ENCODE peak calls at places on chromosomes 11 and 22, in four cellular contexts. F is DND-41, I is body of pancreas, M is HCT116. O is an unnamed sample.

GRCh38 chr22:42401562-42402334 is 30.5 kb downstream of the NFAM1 start:
- DNase-seq in M (no peak), F (no peak), I (no peak), O (no peak)

GRCh38 chr11:10323793-10324170 is 18.9 kb downstream of the ADM start:
- DNase-seq in I (no peak), M (no peak), F (no peak), O (no peak)

GRCh38 chr11:131033151-131033651 is 116.9 kb upstream of the SNX19 start:
- DNase-seq in I (no peak), F (no peak), M (peak; percentile 12), O (no peak)

GRCh38 chr11:9160166-9160565 is 68.8 kb upstream of the SCUBE2 start:
- DNase-seq in I (no peak), M (no peak), F (no peak), O (no peak)

GRCh38 chr11:28090052-28090749 is 17.8 kb downstream of the KIF18A start:
- DNase-seq in I (no peak), F (no peak), M (no peak), O (no peak)

GRCh38 chr11:2250041-2250440 is 20.3 kb downstream of the ASCL2 start:
- DNase-seq in F (no peak), I (no peak), M (no peak), O (no peak)

GRCh38 chr11:108199446-108200321 is 22.8 kb downstream of the NPAT start:
- DNase-seq in F (no peak), I (no peak), M (no peak), O (no peak)

GRCh38 chr11:261624-262023 is 16.6 kb upstream of the NLRP6 start:
- DNase-seq in I (no peak), M (no peak), F (no peak), O (no peak)

GRCh38 chr22:46522743-46523300 is 14.6 kb downstream of the CELSR1 start:
- DNase-seq in I (no peak), F (no peak), M (no peak), O (no peak)

GRCh38 chr11:66886671-66887221 is 29.9 kb downstream of the LRFN4 start:
- DNase-seq in I (no peak), F (no peak), M (peak; percentile 51), O (no peak)

GRCh38 chr22:46233231-46233630 is 16.9 kb downstream of the CDPF1 start:
- DNase-seq in F (peak; percentile 59), I (peak; percentile 69), M (no peak), O (no peak)

GRCh38 chr11:111361874-111362273 is 17.2 kb downstream of the POU2AF1 start:
- DNase-seq in M (no peak), F (no peak), I (no peak), O (no peak)

GRCh38 chr11:95585752-95586077 is 203.9 kb downstream of the FAM76B start:
- DNase-seq in I (no peak), F (no peak), M (no peak), O (no peak)

GRCh38 chr22:28015056-28015445 is 96.0 kb upstream of the PITPNB start:
- DNase-seq in F (no peak), M (no peak), I (no peak), O (no peak)

GRCh38 chr22:47029244-47030001 is 267.0 kb downstream of the TBC1D22A start:
- DNase-seq in F (no peak), M (no peak), I (no peak), O (no peak)

GRCh38 chr22:36999463-36999862 is 19.8 kb downstream of the TST start:
- DNase-seq in F (no peak), M (peak; percentile 37), I (no peak), O (no peak)

GRCh38 chr11:43947003-43947500 is 4.6 kb downstream of the C11orf96 start:
- DNase-seq in I (no peak), F (no peak), M (peak; percentile 19), O (no peak)

GRCh38 chr11:101721270-101721669 is 137.5 kb upstream of the TRPC6 start:
- DNase-seq in M (no peak), F (no peak), I (no peak), O (no peak)

GRCh38 chr11:57566035-57566504 is 1.4 kb downstream of the UBE2L6 start:
- DNase-seq in F (peak; percentile 55), M (no peak), I (no peak), O (peak; percentile 46)

GRCh38 chr11:70500076-70500847 is 101.9 kb downstream of the CTTN start:
- DNase-seq in F (no peak), M (no peak), I (no peak), O (no peak)

GRCh38 chr22:21754523-21755128 is 19.0 kb upstream of the YPEL1 start:
- DNase-seq in F (no peak), I (no peak), M (no peak), O (no peak)

GRCh38 chr11:1293619-1294015 is 15.8 kb downstream of the TOLLIP start:
- DNase-seq in F (no peak), I (peak; percentile 59), M (no peak), O (no peak)

GRCh38 chr22:23401111-23401909 is 178.8 kb downstream of the IGLL1 start:
- DNase-seq in I (no peak), M (no peak), F (no peak), O (no peak)

GRCh38 chr11:2789331-2789730 is 89.5 kb upstream of the KCNQ1OT1 start:
- DNase-seq in M (no peak), F (no peak), I (no peak), O (no peak)

GRCh38 chr11:16612801-16613400 is 125.5 kb upstream of the C11orf58 start:
- DNase-seq in M (no peak), I (no peak), F (no peak), O (no peak)

GRCh38 chr11:64659417-64660144 is 63.4 kb downstream of the NRXN2 start:
- DNase-seq in M (peak; percentile 81), I (no peak), F (no peak), O (no peak)

GRCh38 chr11:64660706-64661105 is 62.3 kb downstream of the NRXN2 start:
- DNase-seq in F (no peak), I (no peak), M (no peak), O (no peak)

GRCh38 chr11:64661146-64661545 is 61.9 kb downstream of the NRXN2 start:
- DNase-seq in M (no peak), I (no peak), F (no peak), O (no peak)

GRCh38 chr11:64661622-64662021 is 61.4 kb downstream of the NRXN2 start:
- DNase-seq in M (no peak), I (no peak), F (no peak), O (no peak)

DNA sequence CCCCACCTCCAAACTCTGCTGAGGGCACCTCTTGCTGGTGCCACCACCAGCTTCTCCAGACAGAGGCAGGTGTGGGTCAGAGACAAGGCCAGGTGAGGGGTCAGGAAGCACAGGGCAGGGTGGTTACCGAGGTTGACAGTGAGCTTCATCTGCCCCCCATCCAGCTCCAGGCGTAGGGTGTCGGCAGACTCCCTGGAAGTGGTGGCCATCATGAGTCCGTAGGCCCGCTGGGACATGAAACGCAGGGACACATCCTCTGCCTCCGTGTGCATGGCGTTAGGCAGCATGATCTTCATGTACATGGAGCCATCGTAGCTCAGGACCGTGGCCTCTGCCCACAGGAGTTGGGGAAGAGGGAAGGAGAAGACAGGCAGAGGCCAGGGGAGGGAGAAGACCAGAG is 62.8 kb downstream of the NRXN2 start:
- DNase-seq in I (no peak), F (no peak), M (no peak), O (no peak)
- H3K4me3 ChIP-seq in I (no peak overlapping the region), F (no peak overlapping the region), M (no peak overlapping the region), O (no peak overlapping the region)

DNA sequence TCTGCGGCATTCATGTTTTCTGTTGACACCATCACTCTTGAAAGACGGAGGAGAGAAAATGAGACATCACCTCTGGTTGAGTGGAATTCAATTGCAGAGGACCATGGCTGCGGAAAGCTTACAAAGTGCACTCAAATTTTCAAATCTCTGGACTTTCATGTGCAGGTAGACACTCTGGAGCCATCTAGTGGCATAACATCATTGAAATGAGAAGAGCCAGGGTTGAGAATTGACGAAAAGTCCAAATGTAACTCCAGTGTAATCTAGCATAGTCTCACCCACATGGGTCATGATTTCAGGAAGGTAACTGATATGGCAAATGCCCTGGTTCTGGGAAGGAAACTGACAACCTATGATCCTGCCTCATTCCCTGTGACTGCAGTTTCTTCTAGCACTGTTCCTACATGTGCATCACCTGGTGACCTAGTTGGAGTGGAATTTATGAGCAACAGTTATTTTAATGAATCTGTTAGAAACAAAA is 687.8 kb downstream of the KCNA4 start:
- DNase-seq in M (peak; percentile 62), F (no peak), I (no peak), O (no peak)
- TF ChIP-seq CTCF in M (peak; percentile 74), F (peak; percentile 53), I (peak; percentile 19), O (peak; percentile 64)

GRCh38 chr22:44797181-44797720 is 44.9 kb downstream of the ARHGAP8 start:
- DNase-seq in I (no peak), M (no peak), F (no peak), O (no peak)

GRCh38 chr22:44799077-44799931 is 46.9 kb downstream of the ARHGAP8 start:
- DNase-seq in M (no peak), F (no peak), I (no peak), O (no peak)

GRCh38 chr22:44793506-44794225 is 41.3 kb downstream of the ARHGAP8 start:
- DNase-seq in M (no peak), F (no peak), I (no peak), O (no peak)

GRCh38 chr22:44793106-44793505 is 40.7 kb downstream of the ARHGAP8 start:
- DNase-seq in F (no peak), M (no peak), I (no peak), O (no peak)

DNA sequence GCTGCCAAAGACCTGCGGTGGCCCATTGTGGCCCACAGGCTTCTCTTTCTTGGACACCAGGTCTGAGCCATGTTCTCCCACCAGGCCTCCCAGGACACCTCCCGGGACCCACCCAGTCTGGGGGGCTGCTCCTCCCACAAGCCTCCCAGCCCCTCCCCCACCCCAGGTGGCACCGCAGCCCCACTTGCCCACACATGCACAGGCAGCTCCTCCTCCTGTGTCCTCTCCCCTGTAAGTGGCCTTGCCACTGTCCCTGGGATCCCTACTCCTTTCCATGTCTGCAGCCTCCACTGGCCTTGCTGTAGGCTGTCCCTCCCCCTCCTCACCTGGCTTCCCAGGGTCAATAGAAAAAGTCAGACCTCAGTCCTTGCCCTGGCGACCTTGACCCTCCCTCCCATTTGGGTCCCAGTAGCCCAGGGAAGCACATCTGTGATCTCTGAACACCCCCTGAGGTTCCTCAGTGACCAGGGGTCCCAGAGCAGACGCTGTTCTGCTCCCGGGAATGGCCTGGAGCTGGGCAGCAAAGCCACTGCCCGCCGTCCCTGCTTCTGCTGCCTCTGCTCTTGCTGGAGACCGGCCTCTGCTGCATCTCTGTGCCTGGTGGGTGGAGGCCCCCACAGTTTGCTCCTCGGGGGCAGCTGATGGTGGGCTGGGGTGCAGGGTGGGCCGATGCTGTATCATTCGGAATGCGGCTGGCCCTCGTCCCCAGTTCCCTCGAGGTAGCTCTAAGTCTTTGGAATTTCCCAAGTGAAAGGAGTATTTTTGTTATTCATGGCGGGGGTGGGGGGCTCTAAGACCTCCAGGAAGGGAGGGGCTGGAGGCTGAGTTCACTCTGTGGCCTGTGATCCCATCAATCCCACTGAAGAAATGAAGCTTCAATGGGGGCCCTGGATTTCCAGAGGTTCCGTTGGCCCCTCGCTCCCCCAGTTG is 43.6 kb downstream of the ARHGAP8 start:
- DNase-seq in M (no peak), F (no peak), I (no peak), O (no peak)
- H3K27me3 ChIP-seq in M (no peaks in the 10 kb centered on the region), F (no peaks in the 10 kb centered on the region), I (no peaks in the 10 kb centered on the region), O (no peaks in the 10 kb centered on the region)

GRCh38 chr11:113534625-113535024 is 59.4 kb upstream of the DRD2 start:
- DNase-seq in F (no peak), M (no peak), I (no peak), O (no peak)

GRCh38 chr11:113531078-113531477 is 55.9 kb upstream of the DRD2 start:
- DNase-seq in I (no peak), M (no peak), F (no peak), O (no peak)

GRCh38 chr11:113531575-113532451 is 56.6 kb upstream of the DRD2 start:
- DNase-seq in M (no peak), I (no peak), F (no peak), O (no peak)

GRCh38 chr11:113533425-113533698 is 58.2 kb upstream of the DRD2 start:
- DNase-seq in F (no peak), M (no peak), I (no peak), O (no peak)

GRCh38 chr11:113532697-113533424 is 57.7 kb upstream of the DRD2 start:
- DNase-seq in I (peak; percentile 80), M (peak; percentile 49), F (peak; percentile 61), O (no peak)
- H3K4me3 ChIP-seq in I (no peak overlapping the region), M (no peak overlapping the region), F (no peak overlapping the region), O (no peak overlapping the region)

O was measured in GM06990.